ENCODE peak calls at places on chromosomes 2 and 18, in four cellular contexts. E is K562, B is GM12891, L is GM12878. D is an unnamed sample.
A peak's percentile ranks its signal among the peaks of the same experiment; 100 is the strongest.

GRCh38 chr2:201448701-201449100 is 2.6 kb downstream of the TRAK2 start:
- DNase-seq in E (no peak), B (no peak), L (no peak), D (no peak)

GRCh38 chr18:13377496-13377895 is 158.9 kb downstream of the LDLRAD4 start:
- DNase-seq in E (no peak), B (no peak), L (no peak), D (no peak)

GRCh38 chr2:161199885-161200284 is 39.7 kb downstream of the TANK start:
- DNase-seq in E (no peak), B (no peak), L (no peak), D (no peak)

GRCh38 chr2:165610591-165611029 is 141.1 kb downstream of the CSRNP3 start:
- DNase-seq in E (no peak), B (no peak), L (no peak), D (no peak)

GRCh38 chr18:57431512-57432080 is 3.6 kb upstream of the ONECUT2 start:
- DNase-seq in E (peak; percentile 5), B (no peak), L (no peak), D (no peak)

GRCh38 chr18:8480506-8481328 is 128.5 kb upstream of the RAB12 start:
- DNase-seq in E (no peak), B (no peak), L (no peak), D (no peak)

GRCh38 chr2:23531881-23532280 is 146.9 kb downstream of the KLHL29 start:
- DNase-seq in E (no peak), B (no peak), L (no peak), D (no peak)

GRCh38 chr2:74991977-74992376 is 33.5 kb downstream of the POLE4 start:
- DNase-seq in E (no peak), B (no peak), L (no peak), D (no peak)

GRCh38 chr2:15471606-15472005 is 89.5 kb downstream of the NBAS start:
- DNase-seq in E (no peak), B (no peak), L (no peak), D (no peak)

DNA sequence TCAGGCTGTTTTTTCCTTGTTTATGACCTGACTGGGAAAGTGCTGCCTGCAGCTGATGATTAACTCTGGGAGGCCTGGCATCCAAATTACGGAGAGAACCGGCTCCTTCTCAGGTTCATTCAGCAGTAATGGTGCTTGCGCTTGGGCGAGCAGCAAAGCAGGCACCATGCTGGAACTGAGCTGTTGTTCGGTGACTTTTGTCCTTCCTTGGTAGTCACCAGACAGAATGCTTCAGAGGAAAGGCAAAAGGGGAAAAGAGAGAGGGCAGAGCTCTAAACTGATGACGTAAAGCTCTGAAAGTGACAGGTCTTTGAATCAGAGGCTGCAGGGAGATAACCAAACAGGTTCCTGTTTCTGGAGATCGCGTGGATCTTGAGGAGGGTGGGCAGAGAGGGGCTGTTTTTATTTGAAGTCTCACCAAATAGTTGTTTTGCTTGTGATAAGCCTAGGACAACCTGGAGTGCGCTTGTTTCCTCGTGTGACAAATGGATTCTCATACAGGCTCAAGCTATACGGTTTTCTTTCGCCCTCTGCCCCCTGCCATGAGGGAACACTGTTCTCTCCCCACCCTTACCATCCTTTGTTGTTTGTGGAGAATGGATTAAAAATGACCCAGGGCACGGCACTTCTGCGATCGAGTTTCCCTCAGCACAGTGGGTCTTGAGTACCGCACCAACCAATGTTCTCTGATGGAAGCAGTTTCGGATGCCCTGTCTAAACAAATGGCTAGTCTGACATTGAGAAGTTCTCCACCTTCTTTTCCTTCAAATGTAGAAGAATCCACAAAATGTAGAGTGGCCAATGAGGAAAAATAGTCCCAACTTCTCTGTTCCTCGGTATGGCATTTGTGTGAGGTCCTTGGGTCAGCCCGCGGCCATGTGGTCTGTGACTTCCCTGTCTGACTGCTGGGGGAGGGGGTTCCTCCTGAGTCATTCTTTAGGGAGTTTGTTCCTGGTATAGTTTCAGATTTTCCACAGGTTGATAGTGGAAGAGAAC is 1.3 kb downstream of the RASGRP3 start:
- DNase-seq in E (peak; percentile 24), B (no peak), L (no peak), D (peak; percentile 60)
- TF ChIP-seq SPI1 in E (peak; percentile 48), B (peak; percentile 39), L (peak; percentile 45), D (no peak)

DNA sequence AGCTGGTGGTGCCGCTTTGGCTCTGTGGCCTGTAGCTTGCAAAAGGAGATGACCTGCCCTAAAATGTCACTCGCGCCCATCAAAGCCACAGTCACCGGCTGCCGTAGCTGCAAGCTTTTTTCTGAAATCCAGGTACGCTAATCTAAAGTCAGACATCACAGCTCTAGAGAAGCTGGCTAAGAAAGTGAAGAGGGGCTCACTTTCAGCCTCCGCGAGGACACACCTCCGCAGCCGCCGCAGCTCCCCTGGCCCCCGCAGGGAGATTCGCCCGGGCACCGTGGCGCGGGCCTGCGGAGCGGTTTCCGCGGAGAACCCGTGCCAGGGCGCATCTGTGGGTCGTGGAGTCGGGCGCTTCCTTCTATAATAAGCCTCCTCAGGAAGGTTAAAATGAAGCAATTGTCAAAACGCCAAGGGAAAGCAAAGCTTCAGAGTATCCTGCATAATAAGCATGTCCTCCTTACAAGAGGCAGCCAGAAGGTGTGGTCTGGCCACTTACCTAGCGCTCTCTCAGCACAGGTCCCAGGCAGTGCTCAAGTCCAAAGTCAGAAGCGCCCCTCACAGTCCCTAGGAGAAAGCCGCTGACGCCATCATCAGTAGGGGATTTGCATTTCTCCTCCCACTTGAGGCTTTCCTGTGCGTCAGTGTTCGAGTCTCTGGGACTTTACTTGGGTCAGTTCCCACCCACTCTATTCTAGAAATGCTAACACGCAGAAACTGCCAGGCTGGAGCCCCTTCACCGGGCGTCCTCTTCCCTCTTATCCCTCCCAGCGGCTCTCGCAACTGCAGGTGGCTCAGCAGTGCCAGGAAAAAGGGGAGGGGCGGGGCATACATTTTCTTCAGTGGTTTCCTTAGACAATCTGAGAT is at the start of gene STAT4:
- DNase-seq in E (no peak), B (no peak), L (peak; percentile 45), D (peak; percentile 11)
- TF ChIP-seq SPI1 in E (no peak), B (no peak), L (no peak), D (no peak)

DNA sequence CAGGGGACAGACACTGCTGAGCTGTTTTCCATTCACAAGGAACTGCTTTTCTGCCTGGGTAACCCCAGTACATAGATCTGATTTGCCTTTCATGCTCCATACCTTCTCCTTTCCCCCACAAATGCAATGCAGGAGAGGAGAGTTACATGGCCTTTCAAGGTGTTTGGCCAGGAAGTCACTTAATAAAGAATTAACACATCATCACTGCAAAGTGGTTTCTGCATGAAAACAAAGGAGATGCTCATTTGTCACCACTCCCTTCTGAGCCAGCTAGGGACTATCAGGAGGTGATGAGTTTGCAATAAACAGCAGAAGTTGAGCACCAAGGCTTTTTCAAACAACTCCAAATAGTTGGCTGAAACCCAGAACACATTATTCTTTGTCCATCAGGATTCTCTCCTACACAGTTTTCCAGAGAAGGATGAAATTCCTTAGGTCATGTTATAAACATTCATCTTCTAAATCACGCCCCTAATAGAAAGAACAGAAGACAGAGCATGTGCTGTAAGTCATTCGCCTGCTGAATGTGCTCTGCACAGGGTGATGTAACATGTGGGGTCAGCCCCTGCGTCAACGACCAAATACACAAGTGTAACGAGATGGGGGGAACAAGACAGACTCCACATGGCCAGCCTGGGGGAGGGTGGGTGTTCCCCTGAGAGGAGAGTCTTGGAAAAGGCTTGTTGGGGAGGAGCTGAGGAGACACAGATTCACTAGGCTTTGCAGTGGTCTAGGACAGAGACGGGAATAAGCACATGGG is 87.3 kb upstream of the RMDN2 start:
- DNase-seq in E (no peak), B (no peak), L (no peak), D (no peak)
- TF ChIP-seq SPI1 in E (no peak), B (no peak), L (no peak), D (no peak)

GRCh38 chr2:216363221-216363620 is 9.1 kb downstream of the MARCHF4 start:
- DNase-seq in E (no peak), B (no peak), L (no peak), D (no peak)
- TF ChIP-seq SPI1 in E (no peak), B (no peak), L (no peak), D (no peak)

GRCh38 chr2:43265006-43265770 is 38.8 kb upstream of the ZFP36L2 start:
- DNase-seq in E (no peak), B (no peak), L (no peak), D (no peak)
- TF ChIP-seq SPI1 in E (no peak), B (no peak), L (no peak), D (no peak)

GRCh38 chr2:40844353-40845277 is 392.7 kb upstream of the SLC8A1 start:
- DNase-seq in E (no peak), B (no peak), L (no peak), D (peak; percentile 14)
- TF ChIP-seq SPI1 in E (no peak), B (no peak), L (no peak), D (no peak)

GRCh38 chr18:79454034-79454735 is 58.5 kb downstream of the NFATC1 start:
- DNase-seq in E (no peak), B (no peak), L (no peak), D (no peak)
- TF ChIP-seq SPI1 in E (no peak), B (no peak), L (no peak), D (no peak)

DNA sequence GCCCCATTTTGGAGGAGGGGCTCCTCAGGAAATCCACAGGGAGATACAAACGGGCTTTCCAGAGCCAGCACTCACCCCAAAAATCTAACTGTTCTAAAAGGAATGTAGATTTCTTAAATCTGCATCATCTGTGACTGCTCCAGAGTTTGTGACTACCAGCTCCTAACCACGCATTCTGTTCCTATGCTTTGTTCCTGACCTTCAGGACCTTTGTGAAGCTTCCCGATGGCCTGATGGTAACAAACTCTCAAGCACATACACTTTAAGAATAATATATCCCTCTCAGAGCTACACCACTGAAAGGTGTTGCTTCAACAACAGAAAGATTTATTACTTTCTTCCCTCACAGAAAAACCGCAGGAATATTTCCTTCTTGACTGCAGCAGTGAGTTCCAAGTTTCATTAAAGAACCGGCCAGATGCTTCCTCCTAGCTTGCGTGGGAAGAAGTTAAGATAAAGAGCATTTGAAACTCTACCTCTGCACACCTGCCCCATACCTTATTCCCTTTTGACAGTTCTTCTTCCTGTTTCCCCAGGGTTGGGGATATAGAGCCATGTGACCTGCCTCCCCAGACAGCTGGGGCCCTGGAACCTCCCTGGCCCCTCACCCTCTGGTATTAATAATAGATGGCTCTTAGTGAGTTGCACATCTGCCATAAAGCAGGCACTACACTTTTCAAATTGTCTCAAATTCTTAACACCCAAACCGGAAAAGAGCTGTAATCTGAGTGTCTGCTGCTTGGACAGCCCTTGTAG is 40.2 kb upstream of the EML4 start:
- DNase-seq in E (no peak), B (no peak), L (no peak), D (no peak)
- TF ChIP-seq SPI1 in E (no peak), B (no peak), L (no peak), D (no peak)

GRCh38 chr18:621181-621580 is 24.4 kb downstream of the CLUL1 start:
- DNase-seq in E (no peak), B (no peak), L (no peak), D (no peak)
- TF ChIP-seq SPI1 in E (no peak), B (no peak), L (no peak), D (no peak)

D was measured in HL-60.